ENCODE peak calls at places on chromosomes 4 and X, in six cellular contexts. J is activated T-cell treated with anti-CD3 and anti-CD28 coated beads for 24 hours; O is T-cell; F is naive thymus-derived CD8-positive, alpha-beta T cell; H is NCI-H526; W is EL. E is an unnamed sample.

GRCh38 chr4:89509708-89510269 is 202.2 kb upstream of the GPRIN3 start:
- DNase-seq in F (peak), W (peak), O (peak), J (peak), H (no peak), E (peak)

GRCh38 chr4:122480023-122480422 is 23.5 kb upstream of the IL2 start:
- DNase-seq in W (peak), H (no peak), F (no peak), J (no peak), O (no peak), E (no peak)

GRCh38 chrX:18173494-18174180 is 47.0 kb downstream of the BEND2 start:
- DNase-seq in F (no peak), H (no peak), W (no peak), O (no peak), J (no peak), E (no peak)

GRCh38 chr4:148021706-148022105 is 289.8 kb downstream of the ARHGAP10 start:
- DNase-seq in J (no peak), H (peak), O (no peak), F (peak), W (no peak), E (no peak)

GRCh38 chr4:184815046-184815877 is 10.5 kb downstream of the ACSL1 start:
- DNase-seq in W (peak), J (no peak), F (no peak), O (no peak), H (peak), E (no peak)

GRCh38 chrX:69010339-69010738 is 154.9 kb downstream of the PJA1 start:
- DNase-seq in F (no peak), H (no peak), J (no peak), O (no peak), W (no peak), E (no peak)

GRCh38 chr4:41718907-41719306 is 29.6 kb downstream of the PHOX2B start:
- DNase-seq in F (no peak), W (peak), J (no peak), O (no peak), H (no peak), E (no peak)

GRCh38 chr4:153115322-153116100 is 88.7 kb upstream of the TRIM2 start:
- DNase-seq in F (peak), O (peak), H (no peak), J (peak), W (peak), E (peak)

GRCh38 chrX:123871309-123871708 is 11.5 kb downstream of the XIAP start:
- DNase-seq in W (no peak), J (no peak), F (no peak), O (no peak), H (no peak), E (no peak)

GRCh38 chr4:7365472-7366179 is 69.1 kb downstream of the PSAPL1 start:
- DNase-seq in F (no peak), H (no peak), J (no peak), O (no peak), W (no peak), E (no peak)

GRCh38 chr4:40557741-40558140 is 71.9 kb downstream of the RBM47 start:
- DNase-seq in F (no peak), H (no peak), J (no peak), O (no peak), W (no peak), E (no peak)

GRCh38 chr4:102825261-102826071 is 1.9 kb downstream of the UBE2D3 start:
- DNase-seq in F (peak), H (peak), W (peak), J (peak), O (peak), E (no peak)

GRCh38 chr4:17096692-17097091 is 198.2 kb upstream of the LDB2 start:
- DNase-seq in O (no peak), F (no peak), H (no peak), W (no peak), J (no peak), E (no peak)

GRCh38 chr4:707929-708630 is 2.4 kb downstream of the PCGF3 start:
- DNase-seq in J (no peak), F (no peak), W (no peak), O (no peak), H (no peak), E (no peak)

GRCh38 chr4:30716671-30717207 is 3.4 kb upstream of the PCDH7 start:
- DNase-seq in J (no peak), W (peak), F (no peak), O (no peak), H (peak), E (no peak)

GRCh38 chrX:153865321-153865580 is 20.7 kb downstream of the L1CAM start:
- DNase-seq in O (no peak), H (no peak), W (no peak), F (no peak), J (no peak), E (no peak)

GRCh38 chr4:103268746-103269145 is 70.6 kb upstream of the CENPE start:
- DNase-seq in H (no peak), F (no peak), J (no peak), W (no peak), O (no peak), E (no peak)

GRCh38 chrX:141220342-141221008 is 21.8 kb downstream of the SPANXC start:
- DNase-seq in W (peak), H (no peak), J (no peak), O (no peak), F (no peak), E (no peak)

GRCh38 chrX:31449975-31450374 is 378.1 kb upstream of the FTHL17 start:
- DNase-seq in H (no peak), J (no peak), O (no peak), W (peak), F (no peak), E (no peak)